ENCODE peak calls at places on chromosomes 5 and 9, in four cellular contexts. One of them, this sample, is unnamed. For H3K9me3, the result is how much of the 10 kb centered on the place peaks cover.

GRCh38 chr5:10303699-10304170 is 4.0 kb downstream of the CMBL start:
- DNase-seq in lower lobe of right lung: no peak
- DNase-seq in heart left ventricle: no peak
- DNase-seq in PC-3: no peak
- DNase-seq in this sample: no peak

GRCh38 chr5:132692632-132692967 is 18.8 kb downstream of the IL4 start:
- DNase-seq in heart left ventricle: no peak
- DNase-seq in lower lobe of right lung: no peak
- DNase-seq in PC-3: no peak
- DNase-seq in this sample: no peak

GRCh38 chr5:139446956-139447779 is 7.8 kb upstream of the DNAJC18 start:
- DNase-seq in PC-3: peak
- DNase-seq in heart left ventricle: no peak
- DNase-seq in lower lobe of right lung: no peak
- DNase-seq in this sample: no peak

GRCh38 chr5:150322202-150322601 is 19.5 kb upstream of the ARSI start:
- DNase-seq in PC-3: peak
- DNase-seq in heart left ventricle: no peak
- DNase-seq in lower lobe of right lung: no peak
- DNase-seq in this sample: no peak

GRCh38 chr9:97293207-97293721 is 14.2 kb upstream of the CCDC180 start:
- DNase-seq in heart left ventricle: peak
- DNase-seq in lower lobe of right lung: no peak
- DNase-seq in PC-3: peak
- DNase-seq in this sample: peak

GRCh38 chr5:143913008-143913752 is 101.2 kb downstream of the HMHB1 start:
- DNase-seq in PC-3: peak
- DNase-seq in lower lobe of right lung: no peak
- DNase-seq in heart left ventricle: no peak
- DNase-seq in this sample: no peak

GRCh38 chr9:131530546-131530929 is 525 bp downstream of the UCK1 start:
- DNase-seq in PC-3: peak
- DNase-seq in heart left ventricle: peak
- DNase-seq in lower lobe of right lung: peak
- DNase-seq in this sample: no peak

GRCh38 chr9:123997665-123998277 is 13.8 kb upstream of the LHX2 start:
- DNase-seq in lower lobe of right lung: peak
- DNase-seq in PC-3: no peak
- DNase-seq in heart left ventricle: peak
- DNase-seq in this sample: peak

GRCh38 chr9:130860458-130861316 is 25.6 kb downstream of the ABL1 start:
- DNase-seq in lower lobe of right lung: peak
- DNase-seq in PC-3: no peak
- DNase-seq in heart left ventricle: peak
- DNase-seq in this sample: peak

GRCh38 chr5:96714951-96715451 is 52.8 kb downstream of the CAST start:
- DNase-seq in heart left ventricle: peak
- DNase-seq in lower lobe of right lung: peak
- DNase-seq in PC-3: peak
- DNase-seq in this sample: no peak

GRCh38 chr5:132227485-132228240 is at the start of gene P4HA2:
- DNase-seq in lower lobe of right lung: peak
- DNase-seq in PC-3: peak
- DNase-seq in heart left ventricle: peak
- DNase-seq in this sample: peak

GRCh38 chr5:18799482-18800128 is 1165.3 kb downstream of the TAF11L14 start:
- DNase-seq in lower lobe of right lung: no peak
- DNase-seq in PC-3: no peak
- DNase-seq in heart left ventricle: no peak
- DNase-seq in this sample: no peak

GRCh38 chr5:67003906-67004729 is 192.5 kb downstream of the CD180 start:
- DNase-seq in lower lobe of right lung: peak
- DNase-seq in heart left ventricle: peak
- DNase-seq in PC-3: peak
- DNase-seq in this sample: peak

GRCh38 chr5:149264432-149265069 is 7.1 kb upstream of the AFAP1L1 start:
- DNase-seq in PC-3: peak
- DNase-seq in lower lobe of right lung: no peak
- DNase-seq in heart left ventricle: no peak
- DNase-seq in this sample: no peak

GRCh38 chr5:68504306-68504705 is 288.8 kb downstream of the PIK3R1 start:
- DNase-seq in PC-3: no peak
- DNase-seq in lower lobe of right lung: no peak
- DNase-seq in heart left ventricle: no peak
- DNase-seq in this sample: no peak

GRCh38 chr9:95509851-95510529 is 6.8 kb downstream of the PTCH1 start:
- DNase-seq in heart left ventricle: peak
- DNase-seq in PC-3: no peak
- DNase-seq in lower lobe of right lung: no peak
- DNase-seq in this sample: peak

GRCh38 chr5:68884144-68884754 is 209.6 kb upstream of the SLC30A5 start:
- DNase-seq in heart left ventricle: no peak
- DNase-seq in lower lobe of right lung: no peak
- DNase-seq in PC-3: no peak
- DNase-seq in this sample: no peak

GRCh38 chr9:4489562-4489918 is 728 bp upstream of the SLC1A1 start:
- DNase-seq in heart left ventricle: no peak
- DNase-seq in lower lobe of right lung: no peak
- DNase-seq in PC-3: peak
- DNase-seq in this sample: peak

GRCh38 chr5:86605881-86606280 is 11.9 kb upstream of the COX7C start:
- DNase-seq in lower lobe of right lung: no peak
- DNase-seq in heart left ventricle: no peak
- DNase-seq in PC-3: no peak
- DNase-seq in this sample: no peak

GRCh38 chr5:17343675-17344074 is 126.2 kb downstream of the BASP1 start:
- DNase-seq in lower lobe of right lung: no peak
- DNase-seq in heart left ventricle: no peak
- DNase-seq in PC-3: peak
- DNase-seq in this sample: no peak

GRCh38 chr5:59562756-59563389 is 330.7 kb downstream of the PDE4D start:
- DNase-seq in heart left ventricle: no peak
- DNase-seq in lower lobe of right lung: peak
- DNase-seq in PC-3: peak
- DNase-seq in this sample: no peak

GRCh38 chr5:2574155-2574554 is 177.3 kb downstream of the IRX2 start:
- DNase-seq in lower lobe of right lung: no peak
- DNase-seq in heart left ventricle: no peak
- DNase-seq in PC-3: no peak
- DNase-seq in this sample: no peak

GRCh38 chr5:180825768-180826525 is 23.3 kb upstream of the MGAT1 start:
- DNase-seq in heart left ventricle: no peak
- DNase-seq in lower lobe of right lung: no peak
- DNase-seq in PC-3: peak
- DNase-seq in this sample: no peak

GRCh38 chr9:12771891-12772290 is 2.9 kb upstream of the LURAP1L start:
- DNase-seq in heart left ventricle: no peak
- DNase-seq in PC-3: peak
- DNase-seq in lower lobe of right lung: no peak
- DNase-seq in this sample: no peak

GRCh38 chr9:127197186-127197860 is 67.3 kb upstream of the GARNL3 start:
- DNase-seq in heart left ventricle: peak
- DNase-seq in PC-3: no peak
- DNase-seq in lower lobe of right lung: peak
- DNase-seq in this sample: no peak

DNA sequence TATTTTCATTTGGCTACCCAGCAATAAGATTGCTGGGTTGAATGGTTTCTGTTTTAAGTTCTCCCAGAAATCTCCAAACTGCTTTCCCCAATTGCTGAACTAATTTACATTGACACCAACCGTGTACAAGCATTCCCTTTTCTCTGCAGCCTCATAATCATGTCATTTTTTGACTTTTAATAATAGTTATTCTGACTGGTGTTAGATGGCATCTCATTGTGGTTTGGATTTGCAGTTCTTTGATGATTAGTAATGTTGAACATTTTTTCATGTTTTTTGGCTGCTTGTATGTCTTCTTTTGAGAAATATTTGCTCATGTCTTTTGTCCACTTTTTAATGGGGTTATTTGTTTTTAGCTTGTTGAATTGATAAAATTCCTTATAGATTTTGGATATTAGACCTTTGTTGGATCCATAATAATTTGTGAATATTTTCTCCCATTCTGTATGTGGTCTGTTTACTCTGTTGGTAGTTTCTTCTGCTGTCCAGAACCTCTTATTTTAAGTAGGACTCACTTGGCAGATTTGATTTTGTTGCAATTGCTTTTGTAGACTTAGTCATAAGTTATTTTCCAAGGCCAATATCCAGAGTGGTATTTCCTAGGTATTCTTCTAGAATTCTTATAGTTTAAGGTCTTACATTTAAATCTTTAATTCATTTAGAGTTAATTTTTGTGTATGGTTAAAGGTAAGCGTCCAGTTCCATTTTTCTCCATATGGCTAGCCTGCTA is 793.7 kb downstream of the BRINP1 start:
- DNase-seq in lower lobe of right lung: no peak
- DNase-seq in PC-3: no peak
- DNase-seq in heart left ventricle: no peak
- DNase-seq in this sample: no peak
- H3K9me3 ChIP-seq in lower lobe of right lung: under half
- H3K9me3 ChIP-seq in PC-3: under half
- H3K9me3 ChIP-seq in heart left ventricle: under half
- H3K9me3 ChIP-seq in this sample: under half

GRCh38 chr5:12799165-12799564 is 894.9 kb upstream of the CTNND2 start:
- DNase-seq in heart left ventricle: no peak
- DNase-seq in PC-3: no peak
- DNase-seq in lower lobe of right lung: no peak
- DNase-seq in this sample: no peak
- H3K9me3 ChIP-seq in heart left ventricle: under half
- H3K9me3 ChIP-seq in PC-3: under half
- H3K9me3 ChIP-seq in lower lobe of right lung: under half
- H3K9me3 ChIP-seq in this sample: under half

GRCh38 chr9:135650408-135650807 is 11.1 kb upstream of the GLT6D1 start:
- DNase-seq in PC-3: no peak
- DNase-seq in lower lobe of right lung: no peak
- DNase-seq in heart left ventricle: no peak
- DNase-seq in this sample: no peak
- H3K9me3 ChIP-seq in PC-3: under half
- H3K9me3 ChIP-seq in lower lobe of right lung: under half
- H3K9me3 ChIP-seq in heart left ventricle: under half
- H3K9me3 ChIP-seq in this sample: under half

DNA sequence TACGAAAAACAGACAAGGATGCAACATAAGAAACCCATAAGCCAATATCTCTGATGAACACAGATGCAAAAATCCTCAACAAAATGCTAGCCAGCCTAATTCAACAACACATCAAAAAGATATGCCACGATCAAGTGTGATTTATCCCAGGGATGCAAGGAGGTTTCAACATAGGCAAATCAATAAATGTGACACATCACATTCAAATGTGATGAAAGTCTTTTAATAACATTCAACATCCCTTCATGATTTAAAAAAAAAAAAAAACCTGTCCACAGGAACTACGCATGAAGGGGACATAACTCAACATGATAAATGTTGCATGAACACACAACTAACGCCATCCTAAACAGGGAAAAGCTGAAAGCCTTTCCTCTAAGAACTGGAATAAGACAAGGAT is 102.2 kb downstream of the PLPP1 start:
- DNase-seq in PC-3: peak
- DNase-seq in heart left ventricle: no peak
- DNase-seq in lower lobe of right lung: no peak
- DNase-seq in this sample: no peak
- H3K9me3 ChIP-seq in PC-3: under half
- H3K9me3 ChIP-seq in heart left ventricle: under half
- H3K9me3 ChIP-seq in lower lobe of right lung: under half
- H3K9me3 ChIP-seq in this sample: under half

DNA sequence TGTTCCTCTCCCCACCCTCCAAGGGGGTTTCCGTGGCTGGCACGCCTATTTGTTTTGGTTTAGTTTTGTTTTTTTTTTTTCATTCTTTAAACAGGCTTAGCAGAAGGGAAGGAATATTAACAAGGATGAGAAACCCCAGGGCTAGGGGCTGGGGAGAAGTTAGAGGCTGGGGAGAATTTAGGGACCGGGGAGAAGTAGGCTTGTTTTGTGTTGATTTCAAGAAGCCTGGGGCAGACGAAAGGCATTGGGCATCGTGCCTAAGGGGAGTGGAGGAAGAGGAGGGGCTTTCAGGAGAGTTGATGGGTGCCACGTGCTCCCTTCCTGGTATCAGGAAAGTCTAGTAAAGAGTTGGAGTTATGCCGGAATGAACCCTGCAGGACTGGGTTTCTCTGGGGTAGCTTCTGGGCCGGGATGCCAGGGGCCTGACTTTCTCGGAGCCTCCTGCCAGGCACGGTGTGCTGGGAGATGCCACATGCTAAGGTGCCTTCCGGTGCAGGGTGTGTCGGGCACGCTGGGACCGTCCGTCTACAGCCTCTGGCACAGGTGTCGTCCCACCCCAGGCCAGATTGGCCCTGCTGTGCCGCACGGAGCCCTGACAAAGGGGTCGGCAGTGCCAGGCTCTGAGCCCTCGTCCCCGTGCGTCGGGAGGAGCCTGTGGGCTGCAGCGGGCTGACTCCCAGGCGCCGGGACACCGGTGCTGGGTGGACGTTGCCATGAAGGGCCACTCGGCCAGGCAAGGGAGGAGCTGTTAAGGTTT is 159.9 kb downstream of the OLFM1 start:
- DNase-seq in lower lobe of right lung: peak
- DNase-seq in heart left ventricle: peak
- DNase-seq in PC-3: no peak
- DNase-seq in this sample: no peak
- H3K9me3 ChIP-seq in lower lobe of right lung: under half
- H3K9me3 ChIP-seq in heart left ventricle: under half
- H3K9me3 ChIP-seq in PC-3: under half
- H3K9me3 ChIP-seq in this sample: under half